ENCODE peak calls at places on chromosomes 11 and 22, in five cellular contexts. L is OCI-LY7; W is CD8-positive, alpha-beta T cell; X is sigmoid colon; J is HL-60. G is an unnamed sample.

GRCh38 chr11:62921201-62921572 is at the start of gene CHRM1:
- DNase-seq in L (no peak), X (no peak), J (no peak), W (no peak), G (no peak)

GRCh38 chr11:36123353-36124220 is 165.6 kb downstream of the COMMD9 start:
- DNase-seq in J (no peak), X (no peak), L (no peak), W (no peak), G (no peak)

GRCh38 chr11:86978756-86979608 is 23.8 kb upstream of the FZD4 start:
- DNase-seq in L (peak), W (no peak), X (no peak), J (peak), G (no peak)

GRCh38 chr22:30002861-30003489 is 77.3 kb upstream of the HORMAD2 start:
- DNase-seq in J (no peak), W (no peak), L (no peak), X (no peak), G (no peak)

GRCh38 chr11:129705341-129705740 is 110.3 kb upstream of the TMEM45B start:
- DNase-seq in J (no peak), L (no peak), W (no peak), X (no peak), G (no peak)

GRCh38 chr11:44928144-44928543 is 22.5 kb downstream of the TP53I11 start:
- DNase-seq in W (no peak), X (no peak), J (no peak), L (no peak), G (no peak)

GRCh38 chr11:834371-835316 is 1.9 kb downstream of the CD151 start:
- DNase-seq in W (no peak), J (no peak), X (peak), L (no peak), G (peak)

GRCh38 chr22:19877626-19878339 is 23.1 kb upstream of the GNB1L start:
- DNase-seq in W (no peak), J (no peak), X (peak), L (no peak), G (no peak)

GRCh38 chr11:88103337-88104206 is 71.7 kb downstream of the RAB38 start:
- DNase-seq in X (no peak), J (peak), W (no peak), L (peak), G (no peak)

GRCh38 chr11:10725114-10725906 is 25.7 kb upstream of the CTR9 start:
- DNase-seq in L (no peak), X (no peak), W (no peak), J (peak), G (no peak)

GRCh38 chr11:130190371-130190881 is 30.8 kb downstream of the ST14 start:
- DNase-seq in W (no peak), X (no peak), J (no peak), L (no peak), G (no peak)

GRCh38 chr11:120513436-120514315 is 2.1 kb downstream of the GRIK4 start:
- DNase-seq in X (no peak), J (no peak), W (no peak), L (no peak), G (no peak)

GRCh38 chr11:46743693-46744339 is 24.8 kb downstream of the F2 start:
- DNase-seq in J (no peak), L (no peak), X (no peak), W (no peak), G (no peak)

GRCh38 chr22:40718250-40719204 is 39.2 kb downstream of the MCHR1 start:
- DNase-seq in L (no peak), J (no peak), W (no peak), X (no peak), G (no peak)

GRCh38 chr22:40709752-40710413 is 30.6 kb downstream of the MCHR1 start:
- DNase-seq in L (no peak), J (peak), W (no peak), X (peak), G (no peak)

GRCh38 chr22:40716116-40716515 is 36.8 kb downstream of the MCHR1 start:
- DNase-seq in L (no peak), W (no peak), X (no peak), J (no peak), G (no peak)

GRCh38 chr22:40712311-40712710 is 33.0 kb downstream of the MCHR1 start:
- DNase-seq in L (no peak), W (no peak), J (no peak), X (no peak), G (no peak)

DNA sequence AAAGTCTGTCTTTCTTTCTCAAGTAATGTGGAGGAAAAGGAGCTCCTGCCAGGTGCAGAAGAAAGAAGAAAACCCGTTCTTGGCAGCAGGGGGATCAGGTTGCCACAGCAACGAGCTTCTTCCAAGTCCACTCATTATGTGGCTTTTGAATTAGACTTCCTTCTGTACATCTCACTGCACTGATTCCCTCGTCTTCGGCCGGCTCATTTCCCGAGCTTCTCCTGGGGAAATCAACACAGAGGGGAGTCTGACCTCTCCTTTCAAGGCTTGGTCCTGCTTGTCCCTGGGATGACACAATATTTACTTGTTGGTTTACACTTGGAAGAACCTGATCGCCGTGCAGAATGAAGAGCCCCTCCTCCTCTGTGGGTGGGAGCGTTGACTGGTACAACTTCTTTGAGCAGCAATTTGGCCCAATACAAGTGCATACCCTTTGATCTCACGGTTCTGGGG is 35.3 kb downstream of the MCHR1 start:
- DNase-seq in L (no peak), J (no peak), W (no peak), X (no peak), G (no peak)
- H3K27ac ChIP-seq in L (no peak), J (no peak), W (no peak), X (peak), G (no peak)

DNA sequence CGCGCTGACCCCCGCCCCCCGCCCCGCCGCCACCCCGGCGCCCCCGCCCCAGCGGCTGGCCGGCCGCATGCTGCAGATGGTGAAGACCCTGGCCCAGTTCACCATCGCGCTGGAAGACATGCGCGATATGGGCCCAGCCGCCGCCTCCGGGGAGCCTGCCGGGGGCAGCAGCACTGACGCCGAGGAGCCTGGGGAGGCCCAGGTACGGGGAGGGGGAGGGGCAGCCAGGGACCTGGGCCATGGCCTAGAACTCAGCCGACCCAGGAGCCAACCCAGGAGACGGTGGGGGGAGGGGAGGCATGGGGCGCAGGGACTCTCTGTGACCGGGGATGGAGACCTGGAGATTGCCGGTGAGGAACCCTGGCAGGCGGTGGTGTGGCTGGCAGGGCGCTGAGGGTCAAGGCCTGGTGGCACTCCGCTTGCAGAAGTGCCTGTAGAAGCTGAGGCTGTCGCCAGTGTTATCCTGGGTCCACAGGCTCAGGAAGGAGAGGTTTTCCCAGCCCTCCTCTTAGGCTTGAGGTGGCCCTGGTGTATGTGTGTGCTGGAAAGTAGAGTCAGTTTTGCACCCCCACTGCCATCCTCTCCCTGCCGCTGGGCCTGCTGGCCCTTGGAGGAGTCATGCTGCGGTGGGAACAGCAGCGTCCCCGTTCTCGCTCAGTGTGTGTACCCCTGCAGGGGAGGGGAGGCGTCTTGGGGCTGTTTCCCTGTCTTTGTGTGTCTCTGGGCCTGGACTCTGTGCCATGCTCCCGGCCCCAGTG is 32.9 kb upstream of the RELT start:
- DNase-seq in L (no peak), W (no peak), J (no peak), X (no peak), G (no peak)
- H3K4me3 ChIP-seq in L (no peak), W (no peak), J (no peak), X (peak), G (peak)

DNA sequence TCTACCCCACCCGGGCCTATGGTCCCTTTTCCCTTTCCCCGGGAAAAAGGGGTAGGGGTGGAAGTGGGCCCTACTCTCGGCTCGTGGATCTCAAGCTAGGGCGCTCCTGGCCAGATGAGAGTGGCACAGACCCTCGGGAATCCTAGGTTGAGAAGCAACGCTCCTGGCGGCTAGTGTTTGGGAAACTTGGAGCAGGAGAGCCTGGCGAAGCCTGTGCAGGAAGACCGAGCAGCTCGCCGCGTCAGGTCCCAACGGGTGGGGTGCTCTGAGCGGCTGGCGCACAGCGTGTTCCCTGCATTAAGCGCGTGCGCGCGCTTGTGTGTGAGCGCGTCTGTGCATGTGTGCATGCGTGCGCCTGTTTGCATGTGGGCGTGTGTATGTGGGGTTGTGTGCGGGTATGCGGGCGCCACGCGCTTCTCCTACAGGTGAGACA is 7.1 kb upstream of the FLI1 start:
- DNase-seq in L (no peak), W (peak), J (peak), X (peak), G (no peak)
- H3K27ac ChIP-seq in L (no peak), W (no peak), J (no peak), X (no peak), G (no peak)

GRCh38 chr11:69194396-69194795 is 38.7 kb downstream of the SMIM38 start:
- DNase-seq in J (no peak), W (no peak), X (no peak), L (no peak), G (no peak)
- H3K4me3 ChIP-seq in J (no peak), W (no peak), X (no peak), L (no peak), G (no peak)

GRCh38 chr11:117824571-117825537 is at the start of gene FXYD2:
- DNase-seq in W (peak), X (peak), J (no peak), L (no peak), G (peak)
- H3K27ac ChIP-seq in W (peak), X (peak), J (no peak), L (no peak), G (peak)

G was measured in tibial artery.